ENCODE peak calls at places on chromosomes 11 and 22, in five cellular contexts. One of them, this sample, is unnamed.

GRCh38 chr11:16007514-16007913 is 348.8 kb downstream of the SOX6 start:
- DNase-seq in IMR-90: no peak
- DNase-seq in cardiac fibroblast: no peak
- DNase-seq in endodermal cell: no peak
- DNase-seq in pancreas: no peak
- DNase-seq in this sample: no peak

GRCh38 chr11:101600948-101601347 is 17.1 kb upstream of the TRPC6 start:
- DNase-seq in IMR-90: no peak
- DNase-seq in cardiac fibroblast: no peak
- DNase-seq in pancreas: no peak
- DNase-seq in endodermal cell: no peak
- DNase-seq in this sample: no peak

GRCh38 chr22:32016081-32016480 is 27.0 kb upstream of the SLC5A1 start:
- DNase-seq in IMR-90: no peak
- DNase-seq in pancreas: no peak
- DNase-seq in cardiac fibroblast: no peak
- DNase-seq in endodermal cell: no peak
- DNase-seq in this sample: no peak

GRCh38 chr11:83724704-83725114 is 438.5 kb upstream of the CCDC90B start:
- DNase-seq in IMR-90: no peak
- DNase-seq in cardiac fibroblast: no peak
- DNase-seq in endodermal cell: peak
- DNase-seq in pancreas: peak
- DNase-seq in this sample: peak

GRCh38 chr22:27487600-27488450 is 313.7 kb downstream of the MN1 start:
- DNase-seq in pancreas: no peak
- DNase-seq in endodermal cell: no peak
- DNase-seq in cardiac fibroblast: peak
- DNase-seq in IMR-90: peak
- DNase-seq in this sample: peak

GRCh38 chr11:102318469-102318868 is 1.2 kb downstream of the BIRC3 start:
- DNase-seq in cardiac fibroblast: no peak
- DNase-seq in endodermal cell: no peak
- DNase-seq in IMR-90: peak
- DNase-seq in pancreas: no peak
- DNase-seq in this sample: peak

GRCh38 chr11:88175004-88175706 is at the start of gene RAB38:
- DNase-seq in cardiac fibroblast: no peak
- DNase-seq in endodermal cell: peak
- DNase-seq in pancreas: peak
- DNase-seq in IMR-90: peak
- DNase-seq in this sample: peak

GRCh38 chr11:3368199-3368598 is 10.7 kb downstream of the ZNF195 start:
- DNase-seq in endodermal cell: no peak
- DNase-seq in pancreas: no peak
- DNase-seq in cardiac fibroblast: no peak
- DNase-seq in IMR-90: no peak
- DNase-seq in this sample: no peak

GRCh38 chr22:30562391-30562790 is 12.1 kb downstream of the GAL3ST1 start:
- DNase-seq in cardiac fibroblast: no peak
- DNase-seq in pancreas: no peak
- DNase-seq in IMR-90: no peak
- DNase-seq in endodermal cell: no peak
- DNase-seq in this sample: peak

GRCh38 chr11:113723706-113724246 is 17.7 kb upstream of the TMPRSS5 start:
- DNase-seq in cardiac fibroblast: no peak
- DNase-seq in endodermal cell: no peak
- DNase-seq in IMR-90: no peak
- DNase-seq in pancreas: no peak
- DNase-seq in this sample: no peak

GRCh38 chr11:74557526-74557925 is 34.9 kb upstream of the POLD3 start:
- DNase-seq in pancreas: no peak
- DNase-seq in IMR-90: no peak
- DNase-seq in endodermal cell: no peak
- DNase-seq in cardiac fibroblast: no peak
- DNase-seq in this sample: no peak

GRCh38 chr11:73478737-73479347 is 102.6 kb downstream of the RELT start:
- DNase-seq in cardiac fibroblast: peak
- DNase-seq in endodermal cell: peak
- DNase-seq in IMR-90: peak
- DNase-seq in pancreas: no peak
- DNase-seq in this sample: peak

GRCh38 chr11:83194284-83195175 is 1.0 kb downstream of the ANKRD42 start:
- DNase-seq in endodermal cell: peak
- DNase-seq in pancreas: peak
- DNase-seq in cardiac fibroblast: peak
- DNase-seq in IMR-90: peak
- DNase-seq in this sample: peak

GRCh38 chr11:120233207-120233803 is 6.6 kb upstream of the POU2F3 start:
- DNase-seq in cardiac fibroblast: no peak
- DNase-seq in pancreas: no peak
- DNase-seq in endodermal cell: no peak
- DNase-seq in IMR-90: no peak
- DNase-seq in this sample: no peak

GRCh38 chr22:42419328-42419881 is 12.8 kb downstream of the NFAM1 start:
- DNase-seq in endodermal cell: no peak
- DNase-seq in pancreas: peak
- DNase-seq in IMR-90: no peak
- DNase-seq in cardiac fibroblast: no peak
- DNase-seq in this sample: no peak

GRCh38 chr22:33867118-33867863 is 53.0 kb downstream of the LARGE1 start:
- DNase-seq in pancreas: no peak
- DNase-seq in endodermal cell: no peak
- DNase-seq in IMR-90: peak
- DNase-seq in cardiac fibroblast: peak
- DNase-seq in this sample: no peak

GRCh38 chr11:45275823-45276222 is 10.3 kb downstream of the SYT13 start:
- DNase-seq in endodermal cell: no peak
- DNase-seq in pancreas: no peak
- DNase-seq in cardiac fibroblast: peak
- DNase-seq in IMR-90: no peak
- DNase-seq in this sample: no peak

GRCh38 chr11:19311306-19312030 is 70.7 kb upstream of the E2F8 start:
- DNase-seq in endodermal cell: peak
- DNase-seq in IMR-90: peak
- DNase-seq in pancreas: no peak
- DNase-seq in cardiac fibroblast: peak
- DNase-seq in this sample: peak

GRCh38 chr11:64148200-64148916 is 17.6 kb downstream of the MACROD1 start:
- DNase-seq in endodermal cell: peak
- DNase-seq in pancreas: peak
- DNase-seq in IMR-90: peak
- DNase-seq in cardiac fibroblast: peak
- DNase-seq in this sample: peak

GRCh38 chr11:116853461-116854073 is 16.1 kb upstream of the APOA1 start:
- DNase-seq in pancreas: no peak
- DNase-seq in cardiac fibroblast: peak
- DNase-seq in IMR-90: peak
- DNase-seq in endodermal cell: no peak
- DNase-seq in this sample: peak

GRCh38 chr11:127693686-127694085 is 693.1 kb upstream of the KIRREL3 start:
- DNase-seq in pancreas: no peak
- DNase-seq in IMR-90: no peak
- DNase-seq in endodermal cell: no peak
- DNase-seq in cardiac fibroblast: no peak
- DNase-seq in this sample: no peak

GRCh38 chr22:32564170-32565001 is 89.8 kb downstream of the FBXO7 start:
- DNase-seq in cardiac fibroblast: peak
- DNase-seq in pancreas: no peak
- DNase-seq in IMR-90: peak
- DNase-seq in endodermal cell: no peak
- DNase-seq in this sample: no peak

GRCh38 chr11:77209663-77210062 is 81.6 kb downstream of the MYO7A start:
- DNase-seq in cardiac fibroblast: no peak
- DNase-seq in endodermal cell: no peak
- DNase-seq in pancreas: peak
- DNase-seq in IMR-90: no peak
- DNase-seq in this sample: no peak

GRCh38 chr22:44587004-44587793 is 89.2 kb upstream of the RTL6 start:
- DNase-seq in cardiac fibroblast: no peak
- DNase-seq in pancreas: no peak
- DNase-seq in IMR-90: peak
- DNase-seq in endodermal cell: peak
- DNase-seq in this sample: no peak

GRCh38 chr11:62850911-62851806 is 11.8 kb upstream of the WDR74 start:
- DNase-seq in IMR-90: no peak
- DNase-seq in endodermal cell: peak
- DNase-seq in pancreas: no peak
- DNase-seq in cardiac fibroblast: no peak
- DNase-seq in this sample: no peak

GRCh38 chr11:128626913-128627665 is 39.7 kb upstream of the ETS1 start:
- DNase-seq in IMR-90: no peak
- DNase-seq in endodermal cell: no peak
- DNase-seq in cardiac fibroblast: no peak
- DNase-seq in pancreas: no peak
- DNase-seq in this sample: no peak

GRCh38 chr22:16601437-16602223 is 9.0 kb upstream of the CCT8L2 start:
- DNase-seq in pancreas: no peak
- DNase-seq in endodermal cell: no peak
- DNase-seq in cardiac fibroblast: no peak
- DNase-seq in IMR-90: no peak
- DNase-seq in this sample: no peak
- TF ChIP-seq CTCF in pancreas: no peak
- TF ChIP-seq CTCF in endodermal cell: no peak
- TF ChIP-seq CTCF in cardiac fibroblast: no peak
- TF ChIP-seq CTCF in IMR-90: no peak
- TF ChIP-seq CTCF in this sample: no peak

DNA sequence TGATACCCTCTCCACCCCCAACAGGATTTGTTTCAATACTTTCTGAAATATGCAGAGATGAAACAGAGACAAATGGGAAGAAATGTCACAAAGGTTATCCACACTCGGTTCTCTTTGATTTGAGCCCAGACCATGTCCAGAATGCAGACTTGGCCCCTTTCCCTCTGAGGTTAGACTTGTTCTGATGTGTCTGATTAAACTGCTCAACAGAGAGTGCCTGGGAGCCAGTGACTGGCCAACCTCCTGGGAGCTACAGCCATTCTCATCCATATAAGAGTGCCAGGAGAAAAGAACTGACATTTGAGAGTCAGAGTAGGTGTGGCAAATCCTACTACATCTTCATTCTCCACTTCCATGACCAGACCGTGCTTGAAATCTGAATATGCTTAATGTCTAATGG is 201.5 kb downstream of the BLID start:
- DNase-seq in cardiac fibroblast: no peak
- DNase-seq in endodermal cell: no peak
- DNase-seq in IMR-90: no peak
- DNase-seq in pancreas: no peak
- DNase-seq in this sample: no peak
- TF ChIP-seq CTCF in cardiac fibroblast: no peak
- TF ChIP-seq CTCF in endodermal cell: no peak
- TF ChIP-seq CTCF in IMR-90: no peak
- TF ChIP-seq CTCF in pancreas: no peak
- TF ChIP-seq CTCF in this sample: no peak

GRCh38 chr11:46522682-46523281 is 71.0 kb downstream of the AMBRA1 start:
- DNase-seq in pancreas: no peak
- DNase-seq in IMR-90: no peak
- DNase-seq in endodermal cell: no peak
- DNase-seq in cardiac fibroblast: no peak
- DNase-seq in this sample: no peak

GRCh38 chr11:46523290-46523689 is 70.5 kb downstream of the AMBRA1 start:
- DNase-seq in IMR-90: no peak
- DNase-seq in endodermal cell: no peak
- DNase-seq in pancreas: no peak
- DNase-seq in cardiac fibroblast: no peak
- DNase-seq in this sample: no peak

GRCh38 chr11:46524201-46524600 is 69.6 kb downstream of the AMBRA1 start:
- DNase-seq in pancreas: no peak
- DNase-seq in cardiac fibroblast: no peak
- DNase-seq in IMR-90: no peak
- DNase-seq in endodermal cell: no peak
- DNase-seq in this sample: no peak

GRCh38 chr11:46520971-46521745 is 72.7 kb downstream of the AMBRA1 start:
- DNase-seq in endodermal cell: peak
- DNase-seq in pancreas: no peak
- DNase-seq in IMR-90: peak
- DNase-seq in cardiac fibroblast: peak
- DNase-seq in this sample: no peak

DNA sequence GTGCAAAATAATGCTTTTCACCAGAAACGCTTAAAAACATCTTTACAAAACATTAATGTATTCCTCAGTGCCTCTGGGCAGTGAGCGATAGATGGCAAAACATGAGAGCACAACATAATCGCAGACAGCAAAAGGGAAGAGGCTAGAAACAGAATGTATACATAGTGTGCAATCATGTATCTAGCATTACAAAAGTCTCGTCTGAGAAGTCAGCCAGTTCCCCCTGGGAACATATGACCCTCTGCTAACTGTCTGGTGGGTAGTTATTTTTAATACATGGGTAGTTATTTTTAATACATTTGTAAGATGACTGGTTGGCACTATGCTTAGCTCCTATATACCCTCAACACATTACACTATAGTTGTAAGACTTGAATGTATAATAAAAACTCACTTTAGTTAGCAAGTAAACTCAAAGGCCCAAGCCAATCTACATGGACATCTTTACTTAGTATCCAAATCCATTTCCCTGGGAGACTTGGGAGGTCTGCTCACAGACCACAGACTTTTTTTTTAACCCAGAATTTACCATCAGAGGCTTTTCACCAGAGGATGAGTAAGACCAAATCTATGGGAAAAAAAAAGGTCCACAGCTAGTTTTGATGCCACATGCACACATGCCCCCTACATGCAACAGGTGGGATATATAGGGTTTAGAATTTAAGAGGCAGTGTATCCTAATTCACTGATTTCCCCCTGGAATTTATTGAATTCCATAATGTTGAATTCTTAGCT is 71.7 kb downstream of the AMBRA1 start:
- DNase-seq in cardiac fibroblast: peak
- DNase-seq in endodermal cell: no peak
- DNase-seq in pancreas: no peak
- DNase-seq in IMR-90: peak
- DNase-seq in this sample: no peak
- TF ChIP-seq CTCF in cardiac fibroblast: peak
- TF ChIP-seq CTCF in endodermal cell: peak
- TF ChIP-seq CTCF in pancreas: no peak
- TF ChIP-seq CTCF in IMR-90: peak
- TF ChIP-seq CTCF in this sample: no peak

GRCh38 chr11:10771457-10771856 is 20.4 kb downstream of the CTR9 start:
- DNase-seq in cardiac fibroblast: no peak
- DNase-seq in pancreas: no peak
- DNase-seq in endodermal cell: no peak
- DNase-seq in IMR-90: no peak
- DNase-seq in this sample: no peak

DNA sequence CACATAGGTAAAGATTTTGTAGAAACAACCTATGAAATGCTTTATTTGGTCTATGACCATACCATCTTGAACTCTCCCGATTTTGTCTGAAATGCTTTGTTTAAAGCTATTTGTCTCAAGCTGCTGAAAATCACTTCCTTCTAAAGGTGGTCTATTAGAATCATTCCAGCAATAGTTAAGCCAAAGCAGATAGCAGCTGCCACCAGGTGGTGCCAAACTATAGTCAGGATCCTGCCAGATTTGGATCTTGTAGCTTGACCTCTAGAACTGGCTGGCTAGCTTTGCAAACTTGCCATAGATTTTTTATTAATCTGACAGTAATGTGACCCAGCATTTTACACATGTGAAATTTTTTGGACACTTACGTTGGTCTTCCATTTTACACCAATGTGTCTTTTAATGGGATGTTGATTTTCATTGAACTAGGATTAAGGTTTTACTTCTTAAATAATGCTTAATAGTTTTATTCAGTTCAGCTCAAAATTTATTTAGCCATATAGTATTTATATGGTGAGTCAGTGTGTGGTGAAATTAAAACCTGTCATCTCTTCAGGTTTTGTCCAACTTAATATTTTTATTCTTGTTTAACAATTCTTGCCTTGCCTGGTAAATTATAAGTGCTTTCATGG is 19.7 kb downstream of the CTR9 start:
- DNase-seq in pancreas: no peak
- DNase-seq in cardiac fibroblast: peak
- DNase-seq in endodermal cell: peak
- DNase-seq in IMR-90: peak
- DNase-seq in this sample: peak
- TF ChIP-seq CTCF in pancreas: peak
- TF ChIP-seq CTCF in cardiac fibroblast: peak
- TF ChIP-seq CTCF in endodermal cell: peak
- TF ChIP-seq CTCF in IMR-90: peak
- TF ChIP-seq CTCF in this sample: peak

This sample was measured in Calu3.